ENCODE peak calls at places on chromosome 3, in ten cellular contexts. One of them, this sample, is unnamed.

GRCh38 chr3:32577621-32578556 is 7.2 kb upstream of the DYNC1LI1 start:
- DNase-seq in GM12865: peak; percentile 83
- DNase-seq in ovary: no peak
- DNase-seq in AG10803: peak; percentile 69
- DNase-seq in nephron progenitor cell: no peak
- DNase-seq in IMR-90: peak; percentile 65
- DNase-seq in spleen: no peak
- DNase-seq in CD4-positive, alpha-beta T cell: no peak
- DNase-seq in hepatocyte: no peak
- DNase-seq in type B pancreatic cell: no peak
- DNase-seq in this sample: no peak

GRCh38 chr3:20108869-20109268 is 68.6 kb downstream of the KAT2B start:
- DNase-seq in GM12865: no peak
- DNase-seq in ovary: no peak
- DNase-seq in AG10803: no peak
- DNase-seq in nephron progenitor cell: no peak
- DNase-seq in IMR-90: no peak
- DNase-seq in spleen: no peak
- DNase-seq in CD4-positive, alpha-beta T cell: no peak
- DNase-seq in hepatocyte: no peak
- DNase-seq in type B pancreatic cell: no peak
- DNase-seq in this sample: no peak

GRCh38 chr3:152434142-152434541 is 165.4 kb downstream of the MBNL1 start:
- DNase-seq in GM12865: no peak
- DNase-seq in ovary: no peak
- DNase-seq in AG10803: no peak
- DNase-seq in nephron progenitor cell: no peak
- DNase-seq in IMR-90: no peak
- DNase-seq in spleen: no peak
- DNase-seq in CD4-positive, alpha-beta T cell: no peak
- DNase-seq in hepatocyte: no peak
- DNase-seq in type B pancreatic cell: no peak
- DNase-seq in this sample: no peak

GRCh38 chr3:119974666-119975065 is 119.6 kb downstream of the GSK3B start:
- DNase-seq in GM12865: no peak
- DNase-seq in ovary: no peak
- DNase-seq in AG10803: no peak
- DNase-seq in nephron progenitor cell: no peak
- DNase-seq in IMR-90: no peak
- DNase-seq in spleen: no peak
- DNase-seq in CD4-positive, alpha-beta T cell: no peak
- DNase-seq in hepatocyte: no peak
- DNase-seq in type B pancreatic cell: no peak
- DNase-seq in this sample: no peak

GRCh38 chr3:172082269-172082668 is 42.9 kb downstream of the FNDC3B start:
- DNase-seq in GM12865: no peak
- DNase-seq in ovary: no peak
- DNase-seq in AG10803: peak; percentile 100
- DNase-seq in nephron progenitor cell: no peak
- DNase-seq in IMR-90: peak; percentile 95
- DNase-seq in spleen: no peak
- DNase-seq in CD4-positive, alpha-beta T cell: no peak
- DNase-seq in hepatocyte: peak; percentile 62
- DNase-seq in type B pancreatic cell: no peak
- DNase-seq in this sample: no peak

GRCh38 chr3:114308830-114309229 is 15.0 kb downstream of the TIGIT start:
- DNase-seq in GM12865: peak; percentile 87
- DNase-seq in ovary: no peak
- DNase-seq in AG10803: no peak
- DNase-seq in nephron progenitor cell: no peak
- DNase-seq in IMR-90: no peak
- DNase-seq in spleen: peak; percentile 86
- DNase-seq in CD4-positive, alpha-beta T cell: peak; percentile 40
- DNase-seq in hepatocyte: no peak
- DNase-seq in type B pancreatic cell: no peak
- DNase-seq in this sample: no peak

GRCh38 chr3:126715432-126715831 is 11.4 kb downstream of the CHCHD6 start:
- DNase-seq in GM12865: no peak
- DNase-seq in ovary: no peak
- DNase-seq in AG10803: no peak
- DNase-seq in nephron progenitor cell: no peak
- DNase-seq in IMR-90: no peak
- DNase-seq in spleen: no peak
- DNase-seq in CD4-positive, alpha-beta T cell: no peak
- DNase-seq in hepatocyte: no peak
- DNase-seq in type B pancreatic cell: no peak
- DNase-seq in this sample: peak; percentile 51

GRCh38 chr3:170413291-170413690 is 5.4 kb upstream of the CLDN11 start:
- DNase-seq in GM12865: no peak
- DNase-seq in ovary: no peak
- DNase-seq in AG10803: no peak
- DNase-seq in nephron progenitor cell: no peak
- DNase-seq in IMR-90: no peak
- DNase-seq in spleen: no peak
- DNase-seq in CD4-positive, alpha-beta T cell: no peak
- DNase-seq in hepatocyte: no peak
- DNase-seq in type B pancreatic cell: no peak
- DNase-seq in this sample: no peak

GRCh38 chr3:107217161-107217560 is 160.1 kb upstream of the CCDC54 start:
- DNase-seq in GM12865: no peak
- DNase-seq in ovary: no peak
- DNase-seq in AG10803: peak; percentile 85
- DNase-seq in nephron progenitor cell: no peak
- DNase-seq in IMR-90: peak; percentile 87
- DNase-seq in spleen: no peak
- DNase-seq in CD4-positive, alpha-beta T cell: no peak
- DNase-seq in hepatocyte: no peak
- DNase-seq in type B pancreatic cell: no peak
- DNase-seq in this sample: peak; percentile 45

GRCh38 chr3:98612587-98612986 is 19.2 kb upstream of the CPOX start:
- DNase-seq in GM12865: peak; percentile 90
- DNase-seq in ovary: no peak
- DNase-seq in AG10803: no peak
- DNase-seq in nephron progenitor cell: no peak
- DNase-seq in IMR-90: no peak
- DNase-seq in spleen: no peak
- DNase-seq in CD4-positive, alpha-beta T cell: no peak
- DNase-seq in hepatocyte: peak; percentile 20
- DNase-seq in type B pancreatic cell: no peak
- DNase-seq in this sample: peak; percentile 30
- TF ChIP-seq CTCF in GM12865: peak; percentile 42
- TF ChIP-seq CTCF in ovary: no peak
- TF ChIP-seq CTCF in AG10803: no peak
- TF ChIP-seq CTCF in nephron progenitor cell: no peak
- TF ChIP-seq CTCF in IMR-90: no peak
- TF ChIP-seq CTCF in spleen: no peak
- TF ChIP-seq CTCF in CD4-positive, alpha-beta T cell: no peak
- TF ChIP-seq CTCF in hepatocyte: no peak
- TF ChIP-seq CTCF in type B pancreatic cell: peak; percentile 29
- TF ChIP-seq CTCF in this sample: no peak

GRCh38 chr3:40736943-40737342 is 212.2 kb downstream of the ZNF621 start:
- DNase-seq in GM12865: no peak
- DNase-seq in ovary: no peak
- DNase-seq in AG10803: no peak
- DNase-seq in nephron progenitor cell: no peak
- DNase-seq in IMR-90: no peak
- DNase-seq in spleen: no peak
- DNase-seq in CD4-positive, alpha-beta T cell: no peak
- DNase-seq in hepatocyte: no peak
- DNase-seq in type B pancreatic cell: no peak
- DNase-seq in this sample: no peak

GRCh38 chr3:40737343-40737742 is 212.6 kb downstream of the ZNF621 start:
- DNase-seq in GM12865: no peak
- DNase-seq in ovary: no peak
- DNase-seq in AG10803: peak; percentile 4
- DNase-seq in nephron progenitor cell: no peak
- DNase-seq in IMR-90: no peak
- DNase-seq in spleen: no peak
- DNase-seq in CD4-positive, alpha-beta T cell: no peak
- DNase-seq in hepatocyte: no peak
- DNase-seq in type B pancreatic cell: no peak
- DNase-seq in this sample: no peak

GRCh38 chr3:40731445-40731844 is 206.7 kb downstream of the ZNF621 start:
- DNase-seq in GM12865: no peak
- DNase-seq in ovary: no peak
- DNase-seq in AG10803: no peak
- DNase-seq in nephron progenitor cell: no peak
- DNase-seq in IMR-90: no peak
- DNase-seq in spleen: no peak
- DNase-seq in CD4-positive, alpha-beta T cell: no peak
- DNase-seq in hepatocyte: no peak
- DNase-seq in type B pancreatic cell: no peak
- DNase-seq in this sample: no peak
- TF ChIP-seq CTCF in GM12865: no peak
- TF ChIP-seq CTCF in ovary: no peak
- TF ChIP-seq CTCF in AG10803: no peak
- TF ChIP-seq CTCF in nephron progenitor cell: no peak
- TF ChIP-seq CTCF in IMR-90: no peak
- TF ChIP-seq CTCF in spleen: no peak
- TF ChIP-seq CTCF in CD4-positive, alpha-beta T cell: no peak
- TF ChIP-seq CTCF in hepatocyte: no peak
- TF ChIP-seq CTCF in type B pancreatic cell: no peak
- TF ChIP-seq CTCF in this sample: no peak

GRCh38 chr3:18715208-18715607 is 290.1 kb upstream of the SATB1 start:
- DNase-seq in GM12865: no peak
- DNase-seq in ovary: no peak
- DNase-seq in AG10803: no peak
- DNase-seq in nephron progenitor cell: no peak
- DNase-seq in IMR-90: no peak
- DNase-seq in spleen: no peak
- DNase-seq in CD4-positive, alpha-beta T cell: no peak
- DNase-seq in hepatocyte: no peak
- DNase-seq in type B pancreatic cell: no peak
- DNase-seq in this sample: no peak

GRCh38 chr3:18716821-18717220 is 291.7 kb upstream of the SATB1 start:
- DNase-seq in GM12865: no peak
- DNase-seq in ovary: no peak
- DNase-seq in AG10803: no peak
- DNase-seq in nephron progenitor cell: no peak
- DNase-seq in IMR-90: no peak
- DNase-seq in spleen: no peak
- DNase-seq in CD4-positive, alpha-beta T cell: no peak
- DNase-seq in hepatocyte: no peak
- DNase-seq in type B pancreatic cell: no peak
- DNase-seq in this sample: no peak

GRCh38 chr3:18713576-18713951 is 288.4 kb upstream of the SATB1 start:
- DNase-seq in GM12865: no peak
- DNase-seq in ovary: no peak
- DNase-seq in AG10803: no peak
- DNase-seq in nephron progenitor cell: no peak
- DNase-seq in IMR-90: no peak
- DNase-seq in spleen: no peak
- DNase-seq in CD4-positive, alpha-beta T cell: no peak
- DNase-seq in hepatocyte: no peak
- DNase-seq in type B pancreatic cell: no peak
- DNase-seq in this sample: no peak

GRCh38 chr3:18716101-18716500 is 291.0 kb upstream of the SATB1 start:
- DNase-seq in GM12865: no peak
- DNase-seq in ovary: no peak
- DNase-seq in AG10803: no peak
- DNase-seq in nephron progenitor cell: no peak
- DNase-seq in IMR-90: no peak
- DNase-seq in spleen: no peak
- DNase-seq in CD4-positive, alpha-beta T cell: no peak
- DNase-seq in hepatocyte: no peak
- DNase-seq in type B pancreatic cell: no peak
- DNase-seq in this sample: no peak

GRCh38 chr3:18712713-18713575 is 287.8 kb upstream of the SATB1 start:
- DNase-seq in GM12865: no peak
- DNase-seq in ovary: no peak
- DNase-seq in AG10803: no peak
- DNase-seq in nephron progenitor cell: no peak
- DNase-seq in IMR-90: no peak
- DNase-seq in spleen: no peak
- DNase-seq in CD4-positive, alpha-beta T cell: no peak
- DNase-seq in hepatocyte: no peak
- DNase-seq in type B pancreatic cell: no peak
- DNase-seq in this sample: no peak
- TF ChIP-seq CTCF in GM12865: no peak
- TF ChIP-seq CTCF in ovary: no peak
- TF ChIP-seq CTCF in AG10803: no peak
- TF ChIP-seq CTCF in nephron progenitor cell: no peak
- TF ChIP-seq CTCF in IMR-90: no peak
- TF ChIP-seq CTCF in spleen: no peak
- TF ChIP-seq CTCF in CD4-positive, alpha-beta T cell: no peak
- TF ChIP-seq CTCF in hepatocyte: no peak
- TF ChIP-seq CTCF in type B pancreatic cell: no peak
- TF ChIP-seq CTCF in this sample: no peak

GRCh38 chr3:58563386-58564035 is 13.7 kb downstream of the FAM107A start:
- DNase-seq in GM12865: no peak
- DNase-seq in ovary: no peak
- DNase-seq in AG10803: no peak
- DNase-seq in nephron progenitor cell: no peak
- DNase-seq in IMR-90: no peak
- DNase-seq in spleen: no peak
- DNase-seq in CD4-positive, alpha-beta T cell: no peak
- DNase-seq in hepatocyte: no peak
- DNase-seq in type B pancreatic cell: peak; percentile 49
- DNase-seq in this sample: peak; percentile 13

GRCh38 chr3:58564054-58564453 is 13.1 kb downstream of the FAM107A start:
- DNase-seq in GM12865: no peak
- DNase-seq in ovary: no peak
- DNase-seq in AG10803: no peak
- DNase-seq in nephron progenitor cell: no peak
- DNase-seq in IMR-90: no peak
- DNase-seq in spleen: no peak
- DNase-seq in CD4-positive, alpha-beta T cell: no peak
- DNase-seq in hepatocyte: no peak
- DNase-seq in type B pancreatic cell: no peak
- DNase-seq in this sample: no peak

GRCh38 chr3:58562498-58562897 is 14.7 kb downstream of the FAM107A start:
- DNase-seq in GM12865: no peak
- DNase-seq in ovary: no peak
- DNase-seq in AG10803: no peak
- DNase-seq in nephron progenitor cell: no peak
- DNase-seq in IMR-90: no peak
- DNase-seq in spleen: no peak
- DNase-seq in CD4-positive, alpha-beta T cell: no peak
- DNase-seq in hepatocyte: no peak
- DNase-seq in type B pancreatic cell: peak; percentile 40
- DNase-seq in this sample: no peak

GRCh38 chr3:58559586-58559985 is 17.6 kb downstream of the FAM107A start:
- DNase-seq in GM12865: no peak
- DNase-seq in ovary: no peak
- DNase-seq in AG10803: no peak
- DNase-seq in nephron progenitor cell: no peak
- DNase-seq in IMR-90: no peak
- DNase-seq in spleen: no peak
- DNase-seq in CD4-positive, alpha-beta T cell: no peak
- DNase-seq in hepatocyte: no peak
- DNase-seq in type B pancreatic cell: peak; percentile 47
- DNase-seq in this sample: no peak

DNA sequence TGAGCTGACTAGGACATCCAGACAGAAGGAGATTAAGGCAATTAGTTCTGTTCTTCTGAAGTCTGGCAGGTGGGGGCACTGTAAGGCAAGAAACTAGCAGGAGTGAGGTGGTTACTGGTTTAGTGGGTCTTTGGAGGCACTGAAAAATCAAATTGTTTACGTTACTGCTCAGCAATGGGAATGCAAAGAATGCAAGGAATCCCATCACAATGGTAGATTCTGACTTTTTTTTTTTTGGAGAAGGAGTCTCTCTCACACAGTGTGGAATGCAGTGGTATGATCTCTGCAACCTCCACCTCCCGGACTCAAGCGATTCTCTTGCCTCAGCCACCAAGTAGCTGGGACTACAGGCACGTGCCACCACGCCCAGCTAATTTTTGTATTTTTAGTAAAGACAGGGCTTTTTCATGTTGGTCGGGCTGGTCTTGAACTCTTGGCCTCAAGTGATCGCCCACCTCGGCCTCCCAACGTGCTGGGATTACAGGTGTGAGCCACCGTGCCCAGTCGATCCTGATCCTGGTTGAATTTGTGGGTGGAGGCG is 16.4 kb downstream of the FAM107A start:
- DNase-seq in GM12865: no peak
- DNase-seq in ovary: no peak
- DNase-seq in AG10803: peak; percentile 99
- DNase-seq in nephron progenitor cell: peak; percentile 45
- DNase-seq in IMR-90: peak; percentile 98
- DNase-seq in spleen: no peak
- DNase-seq in CD4-positive, alpha-beta T cell: no peak
- DNase-seq in hepatocyte: peak; percentile 58
- DNase-seq in type B pancreatic cell: peak; percentile 58
- DNase-seq in this sample: peak; percentile 65
- TF ChIP-seq CTCF in GM12865: no peak
- TF ChIP-seq CTCF in ovary: no peak
- TF ChIP-seq CTCF in AG10803: peak; percentile 81
- TF ChIP-seq CTCF in nephron progenitor cell: no peak
- TF ChIP-seq CTCF in IMR-90: peak; percentile 88
- TF ChIP-seq CTCF in spleen: no peak
- TF ChIP-seq CTCF in CD4-positive, alpha-beta T cell: no peak
- TF ChIP-seq CTCF in hepatocyte: peak; percentile 52
- TF ChIP-seq CTCF in type B pancreatic cell: peak; percentile 62
- TF ChIP-seq CTCF in this sample: peak; percentile 34